ENCODE peak calls at places on chromosomes 2 and 18, in four cellular contexts. X is thyroid gland, W is cardiac fibroblast, N is hepatocyte. J is an unnamed sample.

GRCh38 chr18:7064346-7064745 is 53.3 kb downstream of the LAMA1 start:
- DNase-seq in X (no peak), N (no peak), W (no peak), J (no peak)

GRCh38 chr18:8609711-8610441 is 639 bp downstream of the RAB12 start:
- DNase-seq in N (peak; percentile 34), X (peak; percentile 13), W (no peak), J (peak; percentile 11)

GRCh38 chr2:219176818-219177593 is at the start of gene CNPPD1:
- DNase-seq in N (peak; percentile 95), W (peak; percentile 74), X (peak; percentile 92), J (peak; percentile 80)

GRCh38 chr2:239804161-239805042 is 220.7 kb downstream of the NDUFA10 start:
- DNase-seq in X (no peak), W (no peak), N (no peak), J (no peak)

GRCh38 chr2:34105015-34105767 is 506.1 kb upstream of the FAM98A start:
- DNase-seq in W (peak; percentile 79), N (no peak), X (no peak), J (no peak)

GRCh38 chr2:64865073-64865830 is 123.9 kb upstream of the SLC1A4 start:
- DNase-seq in N (peak; percentile 87), W (peak; percentile 73), X (peak; percentile 67), J (peak; percentile 60)

GRCh38 chr2:102120261-102121259 is 22.0 kb upstream of the IL1R1 start:
- DNase-seq in X (peak; percentile 58), N (no peak), W (no peak), J (no peak)

GRCh38 chr18:48308027-48308635 is 101.1 kb downstream of the ZBTB7C start:
- DNase-seq in X (peak; percentile 80), W (no peak), N (no peak), J (no peak)

GRCh38 chr18:66632771-66633170 is 28.9 kb upstream of the CDH19 start:
- DNase-seq in N (no peak), X (no peak), W (peak; percentile 42), J (no peak)

GRCh38 chr2:161946489-161947107 is 127.4 kb downstream of the DPP4 start:
- DNase-seq in X (no peak), W (peak; percentile 66), N (peak; percentile 28), J (peak; percentile 46)

GRCh38 chr2:234252766-234253165 is 202.3 kb downstream of the SPP2 start:
- DNase-seq in X (no peak), N (no peak), W (no peak), J (no peak)

GRCh38 chr2:96112501-96113366 is 3.6 kb downstream of the ADRA2B start:
- DNase-seq in N (no peak), W (no peak), X (no peak), J (no peak)

GRCh38 chr2:42303252-42303651 is 57.8 kb downstream of the COX7A2L start:
- DNase-seq in N (no peak), X (no peak), W (no peak), J (no peak)

GRCh38 chr2:19739256-19739655 is 162.5 kb downstream of the TTC32 start:
- DNase-seq in N (no peak), W (no peak), X (peak; percentile 63), J (no peak)

GRCh38 chr18:13680612-13681011 is 45.7 kb downstream of the FAM210A start:
- DNase-seq in N (peak; percentile 48), W (no peak), X (peak; percentile 71), J (peak; percentile 18)

GRCh38 chr2:98869272-98869641 is 66.8 kb downstream of the CRACDL start:
- DNase-seq in W (no peak), X (peak; percentile 92), N (no peak), J (no peak)

GRCh38 chr2:71156531-71156930 is 26.1 kb downstream of the MPHOSPH10 start:
- DNase-seq in N (peak; percentile 26), W (peak; percentile 13), X (no peak), J (peak; percentile 42)

GRCh38 chr2:123958011-123958410 is 67.1 kb upstream of the CNTNAP5 start:
- DNase-seq in N (no peak), W (peak; percentile 1), X (no peak), J (no peak)

GRCh38 chr2:8138923-8139667 is 542.8 kb upstream of the ID2 start:
- DNase-seq in W (peak; percentile 92), X (peak; percentile 37), N (no peak), J (peak; percentile 88)

GRCh38 chr2:184113691-184114403 is 484.5 kb upstream of the ZNF804A start:
- DNase-seq in N (no peak), X (no peak), W (no peak), J (no peak)

GRCh38 chr2:16588565-16588964 is 77.1 kb downstream of the CYRIA start:
- DNase-seq in X (no peak), N (no peak), W (peak; percentile 22), J (no peak)

GRCh38 chr2:47664817-47665216 is 118.1 kb upstream of the MSH6 start:
- DNase-seq in X (peak; percentile 34), N (no peak), W (peak; percentile 26), J (no peak)

GRCh38 chr2:152028182-152028862 is 70.5 kb downstream of the CACNB4 start:
- DNase-seq in W (peak; percentile 59), N (no peak), X (no peak), J (no peak)

GRCh38 chr2:224983719-224984388 is 58.4 kb downstream of the DOCK10 start:
- DNase-seq in N (peak; percentile 7), X (no peak), W (peak; percentile 49), J (peak; percentile 29)

GRCh38 chr18:28112056-28112470 is 64.9 kb downstream of the CDH2 start:
- DNase-seq in N (peak; percentile 21), W (peak; percentile 75), X (no peak), J (peak; percentile 77)

GRCh38 chr2:185738679-185739472 is at the start of gene FSIP2:
- DNase-seq in N (peak; percentile 94), X (peak; percentile 67), W (peak; percentile 33), J (peak; percentile 61)

GRCh38 chr2:238786792-238787490 is 60.9 kb upstream of the TWIST2 start:
- DNase-seq in X (no peak), N (no peak), W (no peak), J (no peak)
- H3K4me3 ChIP-seq in X (no peak overlapping the region), N (no peak overlapping the region), W (no peak overlapping the region), J (no peak overlapping the region)

DNA sequence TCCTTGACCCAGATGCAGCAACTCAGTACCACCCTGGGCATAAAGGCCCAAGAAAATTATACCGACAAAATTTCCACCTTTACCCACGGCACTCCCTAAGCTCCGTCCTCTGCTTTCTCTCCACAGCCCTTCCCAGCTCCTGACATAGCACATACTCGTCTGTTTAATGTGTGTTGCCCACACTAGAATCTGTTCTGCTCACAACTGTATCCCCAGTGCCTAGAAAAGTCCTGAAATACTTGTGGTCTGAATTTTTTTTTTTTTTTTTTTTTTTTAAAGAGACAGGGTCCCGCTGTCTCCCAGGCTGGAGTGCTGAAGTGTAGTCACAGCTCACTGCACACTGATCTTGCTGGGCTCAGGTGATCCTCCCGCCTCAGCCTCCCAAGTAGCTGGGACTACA is 62.3 kb downstream of the ADCY3 start:
- DNase-seq in N (no peak), W (no peak), X (no peak), J (peak; percentile 70)
- H3K4me3 ChIP-seq in N (no peak overlapping the region), W (no peak overlapping the region), X (no peak overlapping the region), J (no peak overlapping the region)

DNA sequence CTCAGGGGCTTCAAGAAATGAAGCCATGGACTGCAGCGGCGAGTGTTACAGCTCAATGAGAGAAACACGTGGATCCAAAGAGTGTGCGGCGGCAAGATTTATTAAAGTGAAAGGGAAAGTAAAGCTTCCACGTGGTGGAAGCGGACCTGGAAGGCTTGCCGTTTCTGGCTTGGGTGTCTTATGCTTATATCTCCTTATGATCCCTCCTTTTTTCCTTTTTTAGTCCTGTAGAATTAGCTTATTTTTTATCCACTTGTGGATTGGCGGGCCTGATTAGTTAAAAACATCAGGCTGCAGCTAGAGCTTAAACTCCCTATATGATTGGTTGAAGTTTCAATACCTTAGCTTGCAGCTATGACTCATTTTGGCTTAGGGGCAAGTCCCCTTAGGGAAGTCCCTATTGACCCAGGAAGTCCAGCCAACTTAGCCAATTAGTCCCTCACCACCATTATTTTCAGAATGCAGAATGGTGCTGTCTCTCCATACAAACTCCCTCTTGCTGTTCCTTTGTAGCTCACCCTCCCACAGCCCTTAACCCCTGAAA is 11.6 kb upstream of the HNMT start:
- DNase-seq in W (no peak), X (no peak), N (no peak), J (peak; percentile 71)
- H3K4me3 ChIP-seq in W (no peak overlapping the region), X (no peak overlapping the region), N (no peak overlapping the region), J (peak overlapping the region; percentile 35)

DNA sequence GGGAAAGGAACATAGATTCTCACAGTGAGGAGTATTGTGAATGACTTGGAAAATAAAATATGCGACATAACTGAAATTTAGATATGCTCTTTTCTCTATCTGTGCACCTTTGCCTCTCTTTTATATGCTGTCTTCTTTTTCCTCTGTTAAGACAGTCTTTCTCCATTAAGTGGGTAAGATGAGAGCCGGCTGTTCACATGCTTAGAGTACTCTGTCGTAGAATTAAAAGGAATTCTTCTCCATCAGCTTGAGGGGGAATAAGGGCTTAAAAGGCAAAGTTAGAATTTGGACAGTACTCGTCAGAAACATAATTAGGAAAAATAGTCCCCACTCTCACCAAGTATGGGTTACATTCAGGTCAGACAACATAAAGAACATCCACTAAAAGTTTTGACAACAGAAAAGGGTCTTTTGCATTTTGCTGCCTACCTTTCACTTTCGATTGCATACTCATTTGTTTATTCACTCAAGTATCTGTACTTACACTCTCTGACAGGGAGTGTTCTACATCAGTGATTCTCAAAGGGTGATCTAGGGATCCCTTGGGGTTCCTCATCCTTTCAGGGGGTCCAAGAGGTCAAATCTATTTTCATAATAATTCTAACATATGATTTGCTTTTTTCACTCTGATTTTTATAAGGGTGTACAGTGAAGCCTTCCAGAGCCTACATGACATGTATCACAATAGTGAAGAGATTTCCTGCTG is 48.0 kb downstream of the ARHGAP15 start:
- DNase-seq in N (no peak), W (peak; percentile 15), X (no peak), J (peak; percentile 8)
- H3K4me3 ChIP-seq in N (no peak overlapping the region), W (no peak overlapping the region), X (peak overlapping the region; percentile 5), J (peak overlapping the region; percentile 48)

GRCh38 chr18:56890632-56891031 is 239.5 kb downstream of the WDR7 start:
- DNase-seq in X (no peak), N (peak; percentile 30), W (peak; percentile 95), J (peak; percentile 80)
- H3K4me3 ChIP-seq in X (no peak overlapping the region), N (no peak overlapping the region), W (no peak overlapping the region), J (no peak overlapping the region)